ENCODE peak calls at places on chromosome X, in five cellular contexts. E is PC-3, S is Caco-2, P is body of pancreas, T is HCT116. W is an unnamed sample.

GRCh38 chrX:40651620-40652223 is 4.4 kb upstream of the CXorf38 start:
- DNase-seq in T (peak; percentile 45), E (peak; percentile 69), P (peak; percentile 84), S (peak; percentile 67), W (peak; percentile 73)

GRCh38 chrX:24148535-24149345 is 789 bp upstream of the ZFX start:
- DNase-seq in P (no peak), T (no peak), S (peak; percentile 5), E (peak; percentile 40), W (peak; percentile 59)

GRCh38 chrX:66045894-66046293 is 6.0 kb upstream of the VSIG4 start:
- DNase-seq in S (no peak), T (no peak), P (no peak), E (no peak), W (no peak)

GRCh38 chrX:15142084-15142715 is 127.7 kb downstream of the ASB9 start:
- DNase-seq in T (no peak), P (no peak), S (peak; percentile 4), E (no peak), W (no peak)

GRCh38 chrX:102835504-102836146 is 101.4 kb upstream of the RAB40AL start:
- DNase-seq in E (peak; percentile 53), S (peak; percentile 22), T (no peak), P (peak; percentile 43), W (peak; percentile 17)

GRCh38 chrX:38312436-38312835 is 14.9 kb downstream of the RPGR start:
- DNase-seq in T (peak; percentile 56), P (no peak), E (peak; percentile 92), S (no peak), W (peak; percentile 84)

GRCh38 chrX:3811331-3812311 is 98.2 kb upstream of the PRKX start:
- DNase-seq in E (no peak), S (peak; percentile 21), T (peak; percentile 6), P (peak; percentile 42), W (peak; percentile 62)

GRCh38 chrX:102746134-102746584 is 25.6 kb downstream of the GPRASP3 start:
- DNase-seq in E (no peak), T (no peak), S (no peak), P (peak; percentile 45), W (no peak)

GRCh38 chrX:36160056-36160455 is 240.5 kb downstream of the CFAP47 start:
- DNase-seq in E (no peak), S (no peak), P (no peak), T (no peak), W (peak; percentile 53)

GRCh38 chrX:41664307-41665299 is 24.2 kb upstream of the GPR34 start:
- DNase-seq in E (no peak), T (no peak), P (no peak), S (no peak), W (no peak)

GRCh38 chrX:131213400-131213799 is 75.7 kb downstream of the IGSF1 start:
- DNase-seq in P (no peak), S (no peak), T (no peak), E (no peak), W (no peak)

GRCh38 chrX:38154818-38155217 is 65.9 kb downstream of the SRPX start:
- DNase-seq in P (no peak), T (no peak), S (no peak), E (no peak), W (no peak)

GRCh38 chrX:135345328-135345645 is 36.0 kb downstream of the ETDC start:
- DNase-seq in T (no peak), E (peak; percentile 34), S (no peak), P (peak; percentile 73), W (peak; percentile 74)

GRCh38 chrX:46710425-46710824 is 48.5 kb downstream of the SLC9A7 start:
- DNase-seq in P (no peak), E (peak; percentile 85), S (peak; percentile 6), T (no peak), W (no peak)

GRCh38 chrX:102599950-102600579 is 750 bp downstream of the ARMCX5 start:
- DNase-seq in S (peak; percentile 1), T (no peak), P (no peak), E (peak; percentile 19), W (peak; percentile 1)

GRCh38 chrX:108313662-108314061 is 124.6 kb downstream of the COL4A6 start:
- DNase-seq in E (peak; percentile 77), P (no peak), S (no peak), T (no peak), W (no peak)

GRCh38 chrX:67555578-67556203 is 11.9 kb downstream of the AR start:
- DNase-seq in E (peak; percentile 10), T (no peak), S (peak; percentile 21), P (peak; percentile 41), W (peak; percentile 52)

GRCh38 chrX:11341274-11342256 is 48.4 kb downstream of the AMELX start:
- DNase-seq in E (peak; percentile 88), P (peak; percentile 42), S (no peak), T (no peak), W (peak; percentile 49)

GRCh38 chrX:82732861-82733260 is 775.2 kb upstream of the POU3F4 start:
- DNase-seq in S (no peak), P (no peak), T (no peak), E (no peak), W (no peak)

GRCh38 chrX:96611619-96612362 is 72.9 kb upstream of the DIAPH2 start:
- DNase-seq in P (no peak), S (no peak), E (no peak), T (no peak), W (no peak)

GRCh38 chrX:43702660-43703059 is 46.6 kb downstream of the MAOA start:
- DNase-seq in E (no peak), P (no peak), T (no peak), S (no peak), W (no peak)

GRCh38 chrX:43703211-43703791 is 47.2 kb downstream of the MAOA start:
- DNase-seq in E (peak; percentile 81), S (peak; percentile 32), P (no peak), T (no peak), W (peak; percentile 21)

GRCh38 chrX:43707812-43708548 is 51.9 kb downstream of the MAOA start:
- DNase-seq in E (peak; percentile 61), P (peak; percentile 82), T (no peak), S (no peak), W (peak; percentile 35)

GRCh38 chrX:43706786-43707185 is 50.7 kb downstream of the MAOA start:
- DNase-seq in S (no peak), T (no peak), P (no peak), E (peak; percentile 18), W (no peak)

GRCh38 chrX:43702079-43702524 is 46.0 kb downstream of the MAOA start:
- DNase-seq in P (no peak), E (no peak), T (no peak), S (peak; percentile 17), W (no peak)
- H3K4me1 ChIP-seq in P (peaks cover 51% of the 10 kb centered on the region), E (peaks cover 30% of the 10 kb centered on the region), T (no peaks in the 10 kb centered on the region), S (peaks cover 8% of the 10 kb centered on the region), W (no peaks in the 10 kb centered on the region)

GRCh38 chrX:120308959-120309872 is 2.0 kb downstream of the TMEM255A start:
- DNase-seq in T (peak; percentile 24), S (no peak), P (peak; percentile 73), E (peak; percentile 77), W (peak; percentile 77)
- TF ChIP-seq CTCF in T (peak; percentile 40), S (no peak), P (peak; percentile 30), E (peak; percentile 57), W (peak; percentile 53)

GRCh38 chrX:31128849-31129248 is 57.0 kb upstream of the FTHL17 start:
- DNase-seq in S (no peak), E (no peak), T (no peak), P (no peak), W (no peak)

GRCh38 chrX:31130457-31131215 is 58.8 kb upstream of the FTHL17 start:
- DNase-seq in T (no peak), P (no peak), E (no peak), S (peak; percentile 8), W (no peak)

GRCh38 chrX:31127716-31128115 is 55.9 kb upstream of the FTHL17 start:
- DNase-seq in P (no peak), S (no peak), E (no peak), T (no peak), W (no peak)

GRCh38 chrX:31136144-31136572 is 64.3 kb upstream of the FTHL17 start:
- DNase-seq in E (no peak), T (no peak), P (no peak), S (no peak), W (peak; percentile 39)

GRCh38 chrX:31132803-31133202 is 61.0 kb upstream of the FTHL17 start:
- DNase-seq in E (no peak), S (no peak), T (no peak), P (no peak), W (no peak)
- H3K4me3 ChIP-seq in E (no peak overlapping the region), S (no peak overlapping the region), T (no peak overlapping the region), P (no peak overlapping the region), W (no peak overlapping the region)

GRCh38 chrX:71543316-71543715 is 10.4 kb downstream of the OGT start:
- DNase-seq in P (no peak), S (no peak), E (peak; percentile 95), T (no peak), W (peak; percentile 70)
- H3K4me1 ChIP-seq in P (peaks cover 41% of the 10 kb centered on the region), S (no peaks in the 10 kb centered on the region), E (peaks cover 51% of the 10 kb centered on the region), T (peaks cover 29% of the 10 kb centered on the region), W (peaks cover 18% of the 10 kb centered on the region)